ENCODE peak calls at places on chromosomes 2 and 18, in ten cellular contexts. S is HT1080; J is stimulated activated CD8-positive, alpha-beta memory T cell treated with anti-CD3 and anti-CD28 coated beads, Interleukin-7, amount 100 ng/mL, for 4 hours; E is HEK293T; T is skeletal muscle cell; C is islet precursor cell; I is left ventricle myocardium superior; B is hypothalamus; D is left colon; Z is kidney tubule cell. A is an unnamed sample.

GRCh38 chr2:203122317-203122998 is 107.8 kb downstream of the NBEAL1 start:
- DNase-seq in S (peak; percentile 3), J (no peak), E (no peak), T (no peak), C (no peak), I (no peak), B (no peak), D (no peak), Z (no peak), A (peak; percentile 73)

GRCh38 chr2:75600418-75601088 is 39.8 kb upstream of the EVA1A start:
- DNase-seq in S (peak; percentile 49), J (no peak), E (no peak), T (no peak), C (no peak), I (no peak), B (no peak), D (no peak), Z (peak; percentile 60), A (peak; percentile 48)

GRCh38 chr18:76384861-76385680 is 110.0 kb downstream of the ZNF516 start:
- DNase-seq in S (no peak), J (no peak), E (no peak), T (no peak), C (no peak), I (no peak), B (no peak), D (no peak), Z (no peak), A (no peak)

GRCh38 chr2:37283207-37283606 is 41.4 kb downstream of the PRKD3 start:
- DNase-seq in S (peak; percentile 75), J (no peak), E (no peak), T (peak; percentile 69), C (no peak), I (no peak), B (no peak), D (no peak), Z (peak; percentile 82), A (peak; percentile 83)

GRCh38 chr2:25566694-25567093 is 106.7 kb downstream of the DTNB start:
- DNase-seq in S (peak; percentile 33), J (no peak), E (no peak), T (no peak), C (no peak), I (no peak), B (no peak), D (peak; percentile 47), Z (peak; percentile 46), A (peak; percentile 11)

GRCh38 chr2:168920504-168921157 is 19.5 kb downstream of the G6PC2 start:
- DNase-seq in S (peak; percentile 38), J (no peak), E (peak; percentile 26), T (no peak), C (no peak), I (no peak), B (no peak), D (no peak), Z (peak; percentile 42), A (peak; percentile 33)

GRCh38 chr2:100520224-100520623 is 42.6 kb upstream of the PDCL3 start:
- DNase-seq in S (peak; percentile 38), J (no peak), E (no peak), T (no peak), C (no peak), I (no peak), B (no peak), D (no peak), Z (peak; percentile 6), A (no peak)

GRCh38 chr2:45167885-45168284 is 158.6 kb upstream of the SIX2 start:
- DNase-seq in S (no peak), J (no peak), E (no peak), T (no peak), C (no peak), I (no peak), B (no peak), D (no peak), Z (no peak), A (no peak)

GRCh38 chr2:6913415-6914157 is 3.6 kb upstream of the RNF144A start:
- DNase-seq in S (no peak), J (peak; percentile 44), E (no peak), T (no peak), C (no peak), I (no peak), B (no peak), D (peak; percentile 41), Z (no peak), A (no peak)

GRCh38 chr2:38465789-38466127 is 88.7 kb upstream of the ATL2 start:
- DNase-seq in S (peak; percentile 13), J (no peak), E (peak; percentile 62), T (no peak), C (peak; percentile 67), I (peak; percentile 34), B (no peak), D (peak; percentile 36), Z (peak; percentile 50), A (peak; percentile 21)

GRCh38 chr18:32368170-32368569 is 102.5 kb downstream of the GAREM1 start:
- DNase-seq in S (no peak), J (no peak), E (no peak), T (no peak), C (no peak), I (no peak), B (no peak), D (no peak), Z (no peak), A (peak; percentile 93)

GRCh38 chr2:43491070-43491639 is 104.7 kb downstream of the THADA start:
- DNase-seq in S (no peak), J (no peak), E (no peak), T (no peak), C (no peak), I (no peak), B (no peak), D (no peak), Z (no peak), A (no peak)

GRCh38 chr18:23837591-23837990 is 148.3 kb downstream of the LAMA3 start:
- DNase-seq in S (peak; percentile 72), J (no peak), E (no peak), T (peak; percentile 65), C (no peak), I (peak; percentile 34), B (no peak), D (no peak), Z (peak; percentile 81), A (peak; percentile 85)

GRCh38 chr18:32735781-32736180 is 37.0 kb downstream of the KLHL14 start:
- DNase-seq in S (peak; percentile 71), J (no peak), E (no peak), T (peak; percentile 36), C (no peak), I (no peak), B (no peak), D (no peak), Z (peak; percentile 82), A (peak; percentile 95)

GRCh38 chr18:3716116-3716660 is 266.2 kb downstream of the TGIF1 start:
- DNase-seq in S (no peak), J (no peak), E (no peak), T (no peak), C (no peak), I (no peak), B (no peak), D (no peak), Z (no peak), A (no peak)

GRCh38 chr2:30769891-30770462 is 37.3 kb downstream of the CAPN13 start:
- DNase-seq in S (no peak), J (no peak), E (no peak), T (no peak), C (peak; percentile 46), I (no peak), B (no peak), D (no peak), Z (no peak), A (no peak)

GRCh38 chr2:30641765-30642341 is 165.4 kb downstream of the CAPN13 start:
- DNase-seq in S (no peak), J (no peak), E (no peak), T (no peak), C (no peak), I (no peak), B (no peak), D (no peak), Z (no peak), A (no peak)

GRCh38 chr2:219505585-219505984 is 6.9 kb downstream of the GMPPA start:
- DNase-seq in S (no peak), J (no peak), E (no peak), T (no peak), C (no peak), I (no peak), B (no peak), D (no peak), Z (no peak), A (no peak)

GRCh38 chr2:191202209-191202721 is 42.9 kb upstream of the MYO1B start:
- DNase-seq in S (peak; percentile 56), J (no peak), E (no peak), T (peak; percentile 56), C (no peak), I (no peak), B (no peak), D (no peak), Z (peak; percentile 75), A (peak; percentile 85)

GRCh38 chr2:101328474-101329007 is 20.0 kb upstream of the RNF149 start:
- DNase-seq in S (peak; percentile 96), J (no peak), E (no peak), T (no peak), C (no peak), I (no peak), B (no peak), D (peak; percentile 49), Z (peak; percentile 35), A (no peak)

GRCh38 chr18:58796205-58796604 is 68.5 kb upstream of the ZNF532 start:
- DNase-seq in S (no peak), J (no peak), E (no peak), T (no peak), C (no peak), I (no peak), B (no peak), D (no peak), Z (no peak), A (no peak)

GRCh38 chr2:64447317-64448060 is 6.5 kb upstream of the LGALSL start:
- DNase-seq in S (no peak), J (no peak), E (no peak), T (no peak), C (no peak), I (no peak), B (no peak), D (no peak), Z (peak; percentile 59), A (no peak)

GRCh38 chr2:111668741-111669140 is 215.3 kb downstream of the ANAPC1 start:
- DNase-seq in S (no peak), J (no peak), E (no peak), T (no peak), C (peak; percentile 12), I (no peak), B (no peak), D (no peak), Z (no peak), A (no peak)

A was measured in renal cortical epithelial cell.